ENCODE peak calls at places on chromosome X, in nine cellular contexts. A, Q, P, L, I, G, W, E and Z are unnamed samples.

GRCh38 chrX:2351321-2351720 is 149.5 kb downstream of the DHRSX start:
- DNase-seq in E (no peak), Q (no peak), W (peak), I (peak), A (no peak), L (peak), P (no peak), G (no peak), Z (no peak)

GRCh38 chrX:109858602-109859341 is 125.7 kb upstream of the ACSL4 start:
- DNase-seq in Q (no peak), A (no peak), P (no peak), G (no peak), E (no peak), L (no peak), W (no peak), I (no peak), Z (no peak)

GRCh38 chrX:133437356-133437755 is 22.1 kb upstream of the GPC4 start:
- DNase-seq in Q (no peak), L (no peak), A (no peak), W (no peak), I (no peak), E (no peak), G (no peak), P (no peak), Z (peak)

GRCh38 chrX:53678667-53679066 is 7.9 kb downstream of the HUWE1 start:
- DNase-seq in P (peak), W (no peak), L (peak), I (no peak), A (no peak), G (no peak), E (no peak), Q (no peak), Z (no peak)

GRCh38 chrX:69192603-69193002 is 27.4 kb upstream of the PJA1 start:
- DNase-seq in Q (no peak), E (no peak), A (no peak), W (no peak), P (no peak), L (no peak), G (no peak), I (no peak), Z (no peak)

GRCh38 chrX:63488546-63489373 is 137.6 kb upstream of the SPIN4 start:
- DNase-seq in Q (no peak), I (no peak), E (no peak), W (no peak), L (no peak), P (no peak), A (no peak), G (no peak), Z (no peak)

GRCh38 chrX:103658681-103659433 is 27.6 kb downstream of the MORF4L2 start:
- DNase-seq in E (no peak), W (no peak), G (no peak), I (no peak), L (no peak), P (no peak), A (no peak), Q (no peak), Z (no peak)

GRCh38 chrX:77160301-77160700 is 286.9 kb upstream of the FGF16 start:
- DNase-seq in E (no peak), Q (no peak), P (peak), I (no peak), W (no peak), G (no peak), A (peak), L (no peak), Z (peak)

GRCh38 chrX:126339926-126340325 is 173.8 kb upstream of the DCAF12L2 start:
- DNase-seq in Q (no peak), W (no peak), P (no peak), I (no peak), L (no peak), G (no peak), E (no peak), A (no peak), Z (no peak)

GRCh38 chrX:34300871-34301270 is 168.8 kb upstream of the FAM47A start:
- DNase-seq in L (peak), A (peak), P (peak), Q (peak), G (no peak), W (peak), I (peak), E (no peak), Z (peak)

GRCh38 chrX:87583679-87584078 is 66.1 kb downstream of the KLHL4 start:
- DNase-seq in W (no peak), I (no peak), A (no peak), G (no peak), L (no peak), E (no peak), P (no peak), Q (no peak), Z (peak)

GRCh38 chrX:21932277-21932996 is 8.1 kb upstream of the SMS start:
- DNase-seq in G (no peak), P (no peak), A (no peak), Q (no peak), L (peak), W (peak), I (peak), E (no peak), Z (peak)

GRCh38 chrX:121308276-121308805 is 260.9 kb downstream of the GLUD2 start:
- DNase-seq in E (no peak), P (peak), G (no peak), W (peak), I (peak), L (peak), A (peak), Q (peak), Z (peak)

GRCh38 chrX:42149786-42150185 is 226.4 kb upstream of the CASK start:
- DNase-seq in W (no peak), I (no peak), A (no peak), G (no peak), E (no peak), L (peak), Q (no peak), P (no peak), Z (no peak)

GRCh38 chrX:106481341-106481740 is 130.4 kb upstream of the RADX start:
- DNase-seq in W (peak), G (peak), L (peak), Q (peak), E (no peak), I (peak), A (peak), P (peak), Z (peak)

GRCh38 chrX:106479920-106480319 is 131.9 kb upstream of the RADX start:
- DNase-seq in Q (no peak), P (no peak), E (no peak), A (no peak), W (no peak), I (no peak), L (no peak), G (no peak), Z (no peak)

GRCh38 chrX:106484233-106484632 is 127.5 kb upstream of the RADX start:
- DNase-seq in W (no peak), E (no peak), I (no peak), Q (no peak), A (no peak), L (no peak), G (no peak), P (no peak), Z (no peak)
- H3K4me3 ChIP-seq in W (no peak), E (no peak), I (no peak), Q (no peak), A (no peak), L (no peak), G (no peak), P (no peak), Z (no peak)

DNA sequence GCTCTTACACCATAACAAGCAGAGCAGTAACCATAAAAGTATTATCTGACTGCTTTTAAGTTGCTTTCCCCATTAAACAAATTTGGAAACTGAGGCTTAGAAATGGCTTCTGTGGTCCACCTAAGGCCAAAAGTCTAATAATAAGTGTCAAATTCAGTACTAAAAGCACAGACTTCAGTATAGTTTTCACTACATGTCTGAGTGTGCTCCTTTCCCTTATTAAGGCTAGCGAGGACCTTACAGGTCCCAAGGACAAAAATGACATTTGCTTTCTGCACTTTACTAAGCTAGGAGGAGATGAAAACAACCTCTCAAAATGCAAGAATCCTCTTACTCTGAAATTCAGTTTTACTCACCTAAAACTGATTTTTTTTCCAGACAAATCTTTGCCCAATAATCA is 127.2 kb downstream of the ENOX2 start:
- DNase-seq in A (no peak), I (no peak), L (no peak), Q (no peak), W (no peak), P (no peak), G (no peak), E (no peak), Z (no peak)
- H3K4me3 ChIP-seq in A (no peak), I (no peak), L (no peak), Q (no peak), W (no peak), P (no peak), G (no peak), E (no peak), Z (no peak)

GRCh38 chrX:115177941-115178340 is 11.3 kb upstream of the RBMXL3 start:
- DNase-seq in W (peak), L (no peak), A (no peak), Q (no peak), E (no peak), G (no peak), P (no peak), I (no peak), Z (no peak)

GRCh38 chrX:115178473-115178872 is 10.7 kb upstream of the RBMXL3 start:
- DNase-seq in L (no peak), P (no peak), I (no peak), G (no peak), Q (no peak), A (no peak), W (no peak), E (no peak), Z (no peak)

GRCh38 chrX:115173181-115173580 is 16.0 kb upstream of the RBMXL3 start:
- DNase-seq in I (no peak), G (no peak), A (no peak), E (no peak), L (no peak), Q (no peak), W (no peak), P (no peak), Z (peak)

DNA sequence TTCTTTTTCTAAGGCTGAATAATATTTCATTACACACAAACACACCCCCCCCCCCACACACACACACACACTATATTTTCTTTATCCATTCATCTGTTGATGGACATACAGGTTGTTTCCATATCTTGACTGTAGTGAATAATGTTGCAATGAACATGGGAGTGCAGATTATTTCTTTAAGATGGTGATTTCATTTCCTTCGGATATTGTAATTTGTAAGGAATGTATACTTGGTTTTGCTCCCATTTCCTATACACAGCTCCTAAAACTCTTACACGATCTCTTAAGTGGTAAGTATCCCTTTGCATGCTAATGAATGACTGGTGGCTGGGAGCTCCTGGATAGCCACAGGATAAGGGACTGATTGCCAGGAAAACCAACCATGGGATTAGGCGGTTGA is 14.7 kb upstream of the RBMXL3 start:
- DNase-seq in G (no peak), I (no peak), P (no peak), L (no peak), Q (no peak), E (no peak), W (no peak), A (no peak), Z (no peak)
- H3K4me3 ChIP-seq in G (no peak), I (no peak), P (no peak), L (no peak), Q (no peak), E (no peak), W (no peak), A (no peak), Z (no peak)

DNA sequence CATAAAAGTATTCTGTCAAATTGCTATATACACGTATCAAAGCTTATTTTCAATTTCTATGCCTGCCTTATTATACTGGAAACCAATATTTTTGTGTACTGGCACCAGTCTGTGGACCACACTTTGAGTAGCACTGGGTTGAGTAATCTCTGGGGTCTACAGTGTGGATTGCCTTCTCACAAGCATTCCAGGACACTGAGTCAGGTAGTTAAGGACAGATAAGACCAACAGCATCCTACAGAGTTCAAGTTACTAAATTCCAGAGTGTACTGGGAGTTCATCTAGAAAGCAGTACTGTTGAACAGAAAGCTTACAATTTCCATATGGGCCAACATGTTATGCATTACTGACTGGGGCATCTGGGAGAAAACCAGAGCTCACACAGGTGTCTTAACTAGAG is 61.8 kb downstream of the VMA21 start:
- DNase-seq in A (no peak), W (peak), L (no peak), I (no peak), P (no peak), Q (no peak), G (no peak), E (no peak), Z (no peak)
- H3K4me3 ChIP-seq in A (no peak), W (no peak), L (no peak), I (no peak), P (no peak), Q (no peak), G (no peak), E (no peak), Z (no peak)

DNA sequence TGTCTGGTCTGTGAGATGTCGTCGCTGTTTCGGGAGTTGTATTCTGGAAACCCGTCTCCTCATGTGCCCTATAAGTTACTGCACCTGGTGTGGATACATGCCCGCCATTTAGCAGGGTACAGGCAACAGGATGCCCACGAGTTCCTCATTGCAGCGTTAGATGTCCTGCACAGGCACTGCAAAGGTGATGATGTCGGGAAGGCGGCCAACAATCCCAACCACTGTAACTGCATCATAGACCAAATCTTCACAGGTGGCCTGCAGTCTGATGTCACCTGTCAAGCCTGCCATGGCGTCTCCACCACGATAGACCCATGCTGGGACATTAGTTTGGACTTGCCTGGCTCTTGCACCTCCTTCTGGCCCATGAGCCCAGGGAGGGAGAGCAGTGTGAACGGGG is 1.4 kb downstream of the USP27X start:
- DNase-seq in P (no peak), I (no peak), G (no peak), A (no peak), L (no peak), Q (no peak), E (no peak), W (no peak), Z (no peak)
- H3K4me3 ChIP-seq in P (no peak), I (no peak), G (no peak), A (no peak), L (no peak), Q (no peak), E (no peak), W (no peak), Z (peak)

GRCh38 chrX:30794497-30794896 is 94.6 kb downstream of the TAB3 start:
- DNase-seq in A (no peak), W (no peak), I (no peak), G (no peak), L (no peak), E (no peak), Q (no peak), P (no peak), Z (peak)
- H3K4me3 ChIP-seq in A (no peak), W (no peak), I (no peak), G (no peak), L (no peak), E (no peak), Q (no peak), P (no peak), Z (no peak)

DNA sequence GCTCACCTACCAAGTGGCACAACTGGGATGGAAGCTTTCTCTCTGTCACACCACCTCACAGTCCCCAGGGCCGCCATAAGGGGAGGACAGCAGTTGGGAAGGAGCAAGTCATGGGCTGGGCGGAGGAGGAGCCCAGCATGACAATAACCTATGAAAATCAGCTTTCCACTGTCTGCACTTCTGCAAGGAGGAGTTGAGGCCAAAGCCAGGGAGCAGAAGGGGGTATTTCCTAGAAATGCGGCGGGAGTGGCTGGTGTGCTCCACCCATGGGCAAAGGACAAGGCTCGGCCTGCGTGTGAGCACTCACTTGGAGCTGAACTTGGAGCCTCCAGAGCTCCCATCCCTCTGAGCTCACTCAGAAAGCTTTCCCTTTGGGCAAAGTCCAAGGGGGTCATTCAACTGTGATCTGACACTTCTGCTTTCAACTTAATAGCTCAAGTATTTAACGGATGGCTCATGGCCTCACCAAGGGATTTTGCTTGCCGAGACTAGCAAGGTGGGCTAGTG is 18.5 kb downstream of the APLN start:
- DNase-seq in E (no peak), A (no peak), G (no peak), W (no peak), P (no peak), Q (no peak), L (no peak), I (no peak), Z (no peak)
- H3K4me3 ChIP-seq in E (no peak), A (no peak), G (no peak), W (no peak), P (no peak), Q (no peak), L (no peak), I (no peak), Z (no peak)

DNA sequence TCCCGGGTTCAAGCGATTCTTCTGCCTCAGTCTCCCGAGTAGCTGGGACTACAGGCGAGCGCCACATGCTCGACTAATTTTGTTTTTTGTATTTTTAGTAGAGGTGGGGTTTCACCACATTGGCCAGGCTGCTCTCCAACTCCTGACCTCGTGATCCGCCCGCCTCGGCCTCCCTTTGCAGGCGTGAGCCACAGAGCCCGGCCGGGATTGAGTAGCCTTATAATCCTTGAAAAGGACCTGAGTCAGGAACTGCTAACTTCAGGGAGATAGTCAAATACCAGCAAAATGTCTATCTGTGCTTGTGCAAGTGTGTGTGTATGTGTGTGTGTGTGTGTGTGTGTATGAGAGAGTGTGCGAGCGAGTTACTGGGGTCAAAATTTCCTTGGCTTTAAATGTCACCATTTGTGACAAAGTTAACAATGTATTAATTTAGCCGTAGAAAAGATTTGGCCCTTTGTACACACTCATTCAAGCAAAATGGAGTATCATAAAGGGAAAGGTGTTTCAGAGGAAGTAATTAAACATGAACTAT is 1.8 kb upstream of the KDM6A start:
- DNase-seq in I (no peak), L (no peak), W (no peak), Q (peak), G (no peak), A (peak), E (no peak), P (no peak), Z (peak)
- H3K4me3 ChIP-seq in I (no peak), L (peak), W (peak), Q (peak), G (no peak), A (no peak), E (no peak), P (peak), Z (peak)

GRCh38 chrX:43882294-43882681 is at the start of gene MAOB:
- DNase-seq in E (no peak), A (peak), W (no peak), I (no peak), P (peak), L (no peak), G (no peak), Q (peak), Z (peak)
- H3K4me3 ChIP-seq in E (no peak), A (peak), W (no peak), I (no peak), P (peak), L (peak), G (peak), Q (peak), Z (no peak)

DNA sequence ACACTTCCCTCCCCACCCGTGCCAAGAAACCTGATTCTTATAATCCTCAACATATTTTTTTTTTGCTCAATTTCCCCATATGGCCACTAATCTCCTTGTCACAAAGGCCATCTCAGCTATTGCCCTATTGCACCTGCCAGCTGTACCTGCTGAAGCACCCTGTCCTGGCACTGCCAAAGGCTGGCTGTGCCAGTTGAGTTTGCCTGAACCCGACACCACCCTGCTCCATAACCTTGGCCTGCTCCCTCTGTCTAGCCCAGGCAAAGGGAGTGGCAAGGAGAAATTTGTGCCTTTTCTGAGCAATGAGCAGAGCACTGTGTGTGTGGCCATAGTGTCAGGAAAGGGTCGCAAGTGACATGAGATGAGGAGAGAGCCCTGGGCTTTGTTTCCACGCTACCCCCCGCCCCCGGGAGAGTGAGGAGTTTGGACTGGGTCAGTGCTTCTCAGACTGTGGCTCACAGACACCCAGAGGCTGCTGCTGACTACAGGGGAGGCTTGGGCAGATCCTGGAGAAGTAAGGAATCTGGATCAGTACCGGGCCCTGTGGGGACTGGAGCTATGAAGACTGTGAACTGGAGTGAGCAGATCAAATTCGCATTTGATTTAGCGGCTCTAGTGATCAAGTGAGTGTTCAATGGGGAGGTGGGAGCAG is 42.2 kb upstream of the HMGB3 start:
- DNase-seq in I (no peak), G (no peak), L (no peak), Q (no peak), E (no peak), W (no peak), P (no peak), A (no peak), Z (no peak)
- H3K4me3 ChIP-seq in I (no peak), G (no peak), L (no peak), Q (no peak), E (no peak), W (no peak), P (no peak), A (no peak), Z (no peak)